ENCODE peak calls at places on chromosomes 16 and 17, in five cellular contexts. Y is H9, I is H1, G is neuronal stem cell, M is IMR-90. P is an unnamed sample.

GRCh38 chr17:10266477-10266876 is 68.1 kb upstream of the GAS7 start:
- DNase-seq in Y (no peak), I (no peak), G (no peak), M (no peak), P (no peak)

GRCh38 chr17:32813021-32813420 is 63.9 kb downstream of the MYO1D start:
- DNase-seq in Y (no peak), I (no peak), G (no peak), M (no peak), P (no peak)

GRCh38 chr17:75308732-75309629 is 19.7 kb upstream of the SLC25A19 start:
- DNase-seq in Y (no peak), I (no peak), G (no peak), M (no peak), P (no peak)

GRCh38 chr16:86806838-86807351 is 228.5 kb downstream of the FOXL1 start:
- DNase-seq in Y (peak), I (no peak), G (no peak), M (peak), P (peak)

GRCh38 chr17:66747561-66748275 is 87.2 kb upstream of the CACNG5 start:
- DNase-seq in Y (no peak), I (no peak), G (no peak), M (peak), P (no peak)

GRCh38 chr17:13413001-13413400 is 188.7 kb downstream of the HS3ST3A1 start:
- DNase-seq in Y (no peak), I (no peak), G (no peak), M (peak), P (no peak)

GRCh38 chr16:85902366-85903155 is 3.6 kb downstream of the IRF8 start:
- DNase-seq in Y (no peak), I (no peak), G (no peak), M (no peak), P (no peak)

GRCh38 chr17:31740611-31741082 is 118.4 kb downstream of the COPRS start:
- DNase-seq in Y (no peak), I (no peak), G (no peak), M (peak), P (peak)

GRCh38 chr16:55271945-55272513 is 52.0 kb upstream of the IRX6 start:
- DNase-seq in Y (no peak), I (no peak), G (no peak), M (no peak), P (no peak)

GRCh38 chr17:76431509-76431908 is 21.4 kb downstream of the UBE2O start:
- DNase-seq in Y (no peak), I (no peak), G (no peak), M (no peak), P (no peak)

GRCh38 chr17:59456428-59456827 is 109.0 kb upstream of the DHX40 start:
- DNase-seq in Y (no peak), I (no peak), G (no peak), M (no peak), P (no peak)

GRCh38 chr17:35449371-35449931 is 885 bp upstream of the SLFN13 start:
- DNase-seq in Y (peak), I (no peak), G (peak), M (no peak), P (peak)

GRCh38 chr16:48146710-48147109 is 9.1 kb downstream of the ABCC12 start:
- DNase-seq in Y (no peak), I (no peak), G (no peak), M (no peak), P (no peak)

GRCh38 chr17:14575349-14575966 is 274.6 kb downstream of the HS3ST3B1 start:
- DNase-seq in Y (no peak), I (no peak), G (no peak), M (peak), P (peak)

GRCh38 chr16:50835358-50836060 is 93.6 kb downstream of the CYLD start:
- DNase-seq in Y (no peak), I (no peak), G (no peak), M (no peak), P (no peak)

GRCh38 chr17:38914741-38915638 is 10.4 kb upstream of the LASP1NB start:
- DNase-seq in Y (peak), I (no peak), G (no peak), M (no peak), P (no peak)

GRCh38 chr17:57629470-57629869 is 115.6 kb downstream of the CCDC182 start:
- DNase-seq in Y (no peak), I (no peak), G (no peak), M (no peak), P (no peak)

GRCh38 chr16:51402785-51403184 is 251.7 kb upstream of the SALL1 start:
- DNase-seq in Y (no peak), I (no peak), G (no peak), M (no peak), P (no peak)

GRCh38 chr17:18967806-18968744 is 16.1 kb downstream of the SLC5A10 start:
- DNase-seq in Y (no peak), I (no peak), G (no peak), M (no peak), P (no peak)

GRCh38 chr17:28347261-28347891 is 10.0 kb downstream of the POLDIP2 start:
- DNase-seq in Y (peak), I (no peak), G (no peak), M (peak), P (peak)

GRCh38 chr17:56739376-56739775 is 94.3 kb downstream of the C17orf67 start:
- DNase-seq in Y (no peak), I (no peak), G (no peak), M (peak), P (no peak)

GRCh38 chr17:79779088-79779529 is 1.2 kb downstream of the CBX2 start:
- DNase-seq in Y (no peak), I (no peak), G (no peak), M (no peak), P (peak)

GRCh38 chr16:89971495-89972243 is 23.1 kb downstream of the DEF8 start:
- DNase-seq in Y (no peak), I (no peak), G (no peak), M (no peak), P (no peak)

GRCh38 chr17:77343031-77343866 is 202.5 kb downstream of the SEC14L1 start:
- DNase-seq in Y (no peak), I (no peak), G (no peak), M (no peak), P (no peak)

GRCh38 chr16:56667581-56668571 is at the start of gene MT1G:
- DNase-seq in Y (peak), I (no peak), G (no peak), M (no peak), P (no peak)

GRCh38 chr16:30924797-30925645 is 1.6 kb downstream of the FBXL19 start:
- DNase-seq in Y (no peak), I (no peak), G (no peak), M (no peak), P (no peak)

GRCh38 chr17:13353590-13353989 is 248.1 kb downstream of the HS3ST3A1 start:
- DNase-seq in Y (no peak), I (no peak), G (no peak), M (peak), P (peak)

GRCh38 chr17:1705004-1705403 is 5.2 kb downstream of the TLCD2 start:
- DNase-seq in Y (no peak), I (no peak), G (no peak), M (no peak), P (no peak)

GRCh38 chr16:69069504-69069903 is 35.9 kb upstream of the HAS3 start:
- DNase-seq in Y (no peak), I (no peak), G (no peak), M (no peak), P (no peak)

GRCh38 chr17:1931759-1932579 is 93.2 kb downstream of the RTN4RL1 start:
- DNase-seq in Y (peak), I (no peak), G (peak), M (peak), P (no peak)

DNA sequence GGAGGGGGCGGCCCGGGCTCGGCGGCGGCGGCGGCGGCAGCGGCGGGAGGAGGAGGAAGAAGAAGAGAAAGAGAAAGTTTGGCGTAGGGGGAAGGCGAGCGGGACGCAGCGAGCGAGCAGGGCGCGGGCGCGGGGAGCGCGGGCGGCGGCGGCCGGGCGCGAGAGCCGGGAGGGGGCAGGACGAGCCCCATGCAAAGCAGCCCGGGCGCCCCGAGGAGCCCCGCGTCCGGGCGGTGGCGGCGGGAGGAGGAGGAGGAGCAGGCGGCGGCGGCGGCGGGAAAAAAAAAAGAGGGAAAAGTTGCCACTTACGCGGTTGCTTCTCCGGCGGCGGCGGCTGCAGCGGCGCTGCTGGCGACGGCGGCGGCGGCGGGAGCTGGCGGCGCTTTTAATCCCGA is 10.3 kb upstream of the ZFHX3 start:
- DNase-seq in Y (no peak), I (no peak), G (peak), M (no peak), P (peak)
- H3K14ac ChIP-seq in Y (no peak), I (no peak), G (no peak), M (no peak), P (peak)

GRCh38 chr17:3668279-3669084 is at the start of the genes EMC6 and TAX1BP3:
- DNase-seq in Y (peak), I (peak), G (peak), M (peak), P (peak)
- H2BK15ac ChIP-seq in Y (no peak), I (peak), G (no peak), M (peak), P (peak)

GRCh38 chr17:17856386-17856785 is 19.6 kb upstream of the SREBF1 start:
- DNase-seq in Y (no peak), I (no peak), G (no peak), M (no peak), P (no peak)

GRCh38 chr17:17859909-17860760 is 23.3 kb upstream of the SREBF1 start:
- DNase-seq in Y (peak), I (no peak), G (peak), M (peak), P (peak)

GRCh38 chr17:17865035-17865434 is 28.2 kb upstream of the SREBF1 start:
- DNase-seq in Y (no peak), I (no peak), G (no peak), M (no peak), P (no peak)

GRCh38 chr17:17857496-17857895 is 20.7 kb upstream of the SREBF1 start:
- DNase-seq in Y (no peak), I (no peak), G (no peak), M (no peak), P (no peak)

GRCh38 chr17:17860761-17861107 is 23.9 kb upstream of the SREBF1 start:
- DNase-seq in Y (no peak), I (no peak), G (no peak), M (no peak), P (no peak)
- H3K14ac ChIP-seq in Y (no peak), I (no peak), G (no peak), M (no peak), P (no peak)

GRCh38 chr17:69503711-69504110 is 89.2 kb downstream of the MAP2K6 start:
- DNase-seq in Y (no peak), I (no peak), G (no peak), M (no peak), P (no peak)
- H2BK15ac ChIP-seq in Y (no peak), I (no peak), G (no peak), M (no peak), P (no peak)

P was measured in mesenchymal stem cell.